ENCODE peak calls at places on chromosome 7, in six cellular contexts. F, H, G, P, J and T are unnamed samples.

GRCh38 chr7:44110724-44111635 is 6.8 kb downstream of the AEBP1 start:
- DNase-seq in P (no peak), G (no peak), H (no peak), F (no peak), J (no peak), T (no peak)

GRCh38 chr7:94400643-94401042 is 5.9 kb downstream of the COL1A2 start:
- DNase-seq in J (no peak), F (no peak), H (no peak), P (peak), G (no peak), T (no peak)

GRCh38 chr7:149773446-149774236 is at the start of gene ZNF467:
- DNase-seq in H (peak), F (no peak), J (no peak), P (peak), G (peak), T (peak)

GRCh38 chr7:36343548-36343947 is 46.1 kb upstream of the ANLN start:
- DNase-seq in G (no peak), F (no peak), H (no peak), P (no peak), J (no peak), T (no peak)

GRCh38 chr7:102306916-102307677 is 20.4 kb downstream of the SH2B2 start:
- DNase-seq in H (no peak), G (no peak), P (no peak), F (peak), J (peak), T (peak)

GRCh38 chr7:51121945-51122425 is 194.6 kb downstream of the COBL start:
- DNase-seq in H (no peak), P (peak), J (no peak), F (no peak), G (peak), T (no peak)

GRCh38 chr7:143960813-143961610 is 6.4 kb downstream of the OR2F1 start:
- DNase-seq in F (no peak), H (no peak), P (no peak), G (no peak), J (no peak), T (no peak)

GRCh38 chr7:78794101-78794500 is 659.4 kb downstream of the MAGI2 start:
- DNase-seq in J (peak), G (no peak), F (peak), P (no peak), H (no peak), T (no peak)

GRCh38 chr7:80847027-80847426 is 71.8 kb downstream of the SEMA3C start:
- DNase-seq in H (no peak), J (no peak), P (no peak), G (no peak), F (peak), T (no peak)

GRCh38 chr7:41698114-41698513 is 4.8 kb downstream of the INHBA start:
- DNase-seq in P (peak), J (no peak), G (no peak), H (no peak), F (peak), T (no peak)

GRCh38 chr7:87564290-87564963 is 36.3 kb downstream of the ABCB1 start:
- DNase-seq in P (peak), F (no peak), J (peak), H (peak), G (peak), T (peak)

GRCh38 chr7:28771901-28772622 is 186.1 kb downstream of the TRIL start:
- DNase-seq in J (no peak), F (no peak), H (no peak), G (no peak), P (no peak), T (no peak)

GRCh38 chr7:23863209-23863798 is 153.3 kb downstream of the STK31 start:
- DNase-seq in J (no peak), F (peak), G (no peak), H (no peak), P (peak), T (no peak)

GRCh38 chr7:77913977-77914607 is 115.5 kb downstream of the PHTF2 start:
- DNase-seq in F (peak), G (no peak), J (no peak), P (no peak), H (no peak), T (no peak)

GRCh38 chr7:66183700-66184099 is 21.4 kb upstream of the TPST1 start:
- DNase-seq in H (no peak), J (no peak), G (no peak), F (peak), P (no peak), T (no peak)

GRCh38 chr7:141685285-141686035 is 16.5 kb downstream of the DENND11 start:
- DNase-seq in G (no peak), F (no peak), J (no peak), H (no peak), P (no peak), T (no peak)

GRCh38 chr7:114128880-114129279 is 210.1 kb upstream of the PPP1R3A start:
- DNase-seq in J (no peak), G (no peak), P (no peak), F (no peak), H (no peak), T (no peak)

GRCh38 chr7:155959894-155960293 is 147.6 kb upstream of the SHH start:
- DNase-seq in G (no peak), H (no peak), P (no peak), F (no peak), J (no peak), T (peak)

GRCh38 chr7:78499966-78500365 is 701.4 kb downstream of the PHTF2 start:
- DNase-seq in H (no peak), G (no peak), F (peak), P (no peak), J (no peak), T (no peak)

GRCh38 chr7:17090751-17091150 is 207.7 kb upstream of the AHR start:
- DNase-seq in P (no peak), G (no peak), H (no peak), F (peak), J (no peak), T (no peak)

GRCh38 chr7:105047932-105048331 is 33.9 kb downstream of the KMT2E start:
- DNase-seq in P (no peak), H (no peak), F (no peak), J (no peak), G (no peak), T (no peak)
- H3K27ac ChIP-seq in P (no peak), H (no peak), F (no peak), J (no peak), G (no peak), T (no peak)

GRCh38 chr7:12107841-12108249 is 103.2 kb upstream of the TMEM106B start:
- DNase-seq in P (no peak), F (no peak), J (no peak), H (no peak), G (no peak), T (no peak)

GRCh38 chr7:12110425-12110824 is 100.7 kb upstream of the TMEM106B start:
- DNase-seq in G (no peak), H (no peak), F (no peak), J (no peak), P (no peak), T (no peak)

DNA sequence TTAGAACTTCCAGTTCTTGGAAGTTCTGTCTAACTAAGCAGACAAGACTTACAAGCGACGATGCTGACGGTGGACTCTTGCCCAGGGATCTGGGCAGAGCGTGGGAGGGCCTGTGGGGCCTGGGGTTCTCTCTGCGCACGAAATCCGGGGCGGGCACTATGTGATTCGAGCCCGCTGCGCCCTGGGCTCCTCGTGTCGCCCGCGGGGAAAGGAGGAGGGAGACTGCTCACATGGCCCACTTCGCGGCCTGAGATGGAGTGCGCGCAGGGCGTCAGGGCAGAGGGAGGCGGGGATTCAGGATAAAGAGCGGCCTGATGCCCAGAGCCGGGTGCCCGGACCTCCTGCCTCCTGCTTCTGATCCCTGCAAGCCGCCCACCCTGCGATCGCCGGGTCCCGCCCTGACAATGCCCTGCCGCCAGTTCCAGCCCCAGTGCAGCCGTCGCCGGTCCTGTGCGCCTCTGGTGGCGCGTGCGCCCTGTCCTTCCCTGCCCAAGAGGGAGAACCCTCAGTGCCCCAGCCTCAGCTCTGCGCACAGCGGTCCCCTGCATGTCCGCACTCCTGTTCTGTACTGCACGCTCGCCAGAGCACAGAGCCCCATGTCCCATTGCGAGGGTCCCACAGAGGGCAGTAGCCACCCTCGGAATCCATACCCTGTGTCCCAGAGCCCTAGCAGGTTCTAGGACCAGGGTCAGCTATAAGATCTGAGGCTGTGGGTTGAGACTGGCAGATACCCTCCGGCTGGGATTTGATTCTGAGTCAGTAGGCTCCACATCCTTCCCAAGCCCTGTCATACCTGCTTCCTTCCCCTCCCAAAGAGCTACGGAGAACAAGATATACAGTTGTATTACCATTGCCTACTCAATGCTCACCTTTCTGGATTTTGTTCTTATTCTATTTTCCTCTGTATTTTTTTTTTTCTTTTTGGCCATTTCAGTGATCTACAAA is 99.4 kb upstream of the TMEM106B start:
- DNase-seq in J (peak), F (no peak), P (peak), G (no peak), H (peak), T (no peak)
- TF ChIP-seq POLR2A in J (peak), F (no peak), P (no peak), G (peak), H (no peak), T (no peak)

DNA sequence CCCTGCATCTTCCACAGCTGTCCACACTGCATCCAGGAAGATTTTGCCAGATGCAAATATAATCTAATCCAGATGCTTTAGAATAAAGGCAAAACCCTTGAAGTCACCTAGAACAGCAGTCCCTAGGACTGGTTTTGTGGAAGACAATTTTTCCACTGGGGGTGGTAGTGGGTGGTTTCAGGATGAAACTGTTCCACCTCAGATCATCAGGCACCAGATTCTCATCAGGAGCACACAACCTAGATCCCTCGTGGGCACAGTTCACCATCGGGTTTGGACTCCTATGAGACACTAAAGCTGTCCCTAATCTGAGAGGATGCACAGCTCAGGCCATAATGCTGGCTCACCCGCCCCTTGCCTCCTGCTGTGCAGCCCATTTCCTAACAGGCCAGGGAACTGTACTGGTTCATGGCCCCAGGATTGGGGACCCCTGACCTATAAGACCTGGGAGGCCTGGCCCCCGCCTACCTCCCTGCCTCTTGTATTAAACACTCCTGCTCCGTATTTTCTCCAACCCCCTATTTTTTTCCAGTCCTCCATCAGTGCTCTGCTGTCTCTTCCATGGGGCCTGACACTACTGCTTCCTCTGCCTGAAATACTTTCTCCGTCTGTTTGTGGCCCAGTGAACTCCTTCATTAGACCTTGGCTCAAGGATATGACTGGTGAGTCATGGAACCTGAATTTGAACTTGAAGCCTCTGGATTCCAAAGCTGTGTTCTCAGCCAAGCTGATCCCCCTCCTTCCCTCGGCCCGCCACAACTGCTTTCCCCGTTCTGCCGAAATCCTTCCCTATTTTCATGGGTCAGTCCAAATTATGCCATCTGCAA is 79.9 kb upstream of the RHEB start:
- DNase-seq in P (peak), G (no peak), J (no peak), H (no peak), F (peak), T (no peak)
- TF ChIP-seq CTCF in P (no peak), G (no peak), J (no peak), H (no peak), F (no peak), T (no peak)

GRCh38 chr7:157575181-157575580 is 238.4 kb downstream of the DNAJB6 start:
- DNase-seq in F (no peak), J (no peak), H (no peak), P (no peak), G (no peak), T (no peak)

GRCh38 chr7:157575777-157576176 is 239.0 kb downstream of the DNAJB6 start:
- DNase-seq in G (no peak), H (no peak), J (no peak), P (no peak), F (no peak), T (no peak)

GRCh38 chr7:157577796-157578339 is 241.1 kb downstream of the DNAJB6 start:
- DNase-seq in P (no peak), J (no peak), F (no peak), G (no peak), H (no peak), T (no peak)

GRCh38 chr7:157577061-157577460 is 240.3 kb downstream of the DNAJB6 start:
- DNase-seq in F (no peak), J (no peak), P (no peak), G (no peak), H (no peak), T (no peak)

GRCh38 chr7:157576415-157576814 is 239.6 kb downstream of the DNAJB6 start:
- DNase-seq in F (no peak), J (no peak), H (peak), P (no peak), G (no peak), T (no peak)
- H3K27ac ChIP-seq in F (no peak), J (no peak), H (no peak), P (no peak), G (no peak), T (no peak)

GRCh38 chr7:25852995-25853713 is 298.8 kb upstream of the NFE2L3 start:
- DNase-seq in P (no peak), F (no peak), H (no peak), J (no peak), G (no peak), T (no peak)

GRCh38 chr7:25852249-25852994 is 299.6 kb upstream of the NFE2L3 start:
- DNase-seq in F (no peak), J (no peak), G (no peak), H (no peak), P (no peak), T (no peak)

GRCh38 chr7:25854059-25854458 is 297.9 kb upstream of the NFE2L3 start:
- DNase-seq in J (no peak), G (no peak), F (no peak), P (peak), H (no peak), T (no peak)

GRCh38 chr7:25856056-25856780 is 295.8 kb upstream of the NFE2L3 start:
- DNase-seq in J (no peak), H (peak), F (peak), G (no peak), P (no peak), T (no peak)

GRCh38 chr7:25854608-25855497 is 297.1 kb upstream of the NFE2L3 start:
- DNase-seq in P (peak), H (peak), J (peak), G (peak), F (peak), T (no peak)
- TF ChIP-seq POLR2A in P (peak), H (no peak), J (no peak), G (no peak), F (peak), T (no peak)

DNA sequence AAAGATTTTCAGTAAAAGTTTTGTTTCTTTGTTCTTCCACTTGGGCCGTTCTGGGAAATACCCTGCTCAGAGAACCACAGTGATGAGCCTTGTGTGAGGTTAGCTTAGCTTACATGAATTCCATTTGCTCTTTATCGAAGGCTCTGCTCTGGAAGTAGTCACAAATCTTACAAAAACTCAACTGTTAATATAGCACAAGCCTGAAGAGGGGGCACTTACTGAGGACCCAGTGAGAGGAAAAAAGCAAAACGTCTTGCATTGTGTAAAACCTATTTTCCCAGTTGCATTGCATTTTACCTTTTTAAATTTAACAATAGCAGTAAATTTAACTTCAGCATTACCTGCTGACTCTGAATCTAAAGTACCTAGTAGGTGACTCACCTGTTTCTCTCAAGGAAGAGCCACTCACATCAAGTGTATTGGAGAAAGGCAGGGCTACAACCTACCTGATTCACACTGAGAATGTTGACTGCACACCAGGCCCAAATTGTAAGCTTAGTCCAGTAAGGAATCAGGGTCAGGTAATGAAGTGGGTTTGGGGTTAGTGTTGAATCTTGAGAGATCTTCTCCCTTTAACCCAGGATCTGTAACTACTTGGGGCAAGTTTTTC is 42.3 kb downstream of the PPP1R17 start:
- DNase-seq in J (no peak), P (no peak), G (no peak), H (no peak), F (no peak), T (no peak)
- TF ChIP-seq CTCF in J (peak), P (no peak), G (no peak), H (no peak), F (no peak), T (no peak)

DNA sequence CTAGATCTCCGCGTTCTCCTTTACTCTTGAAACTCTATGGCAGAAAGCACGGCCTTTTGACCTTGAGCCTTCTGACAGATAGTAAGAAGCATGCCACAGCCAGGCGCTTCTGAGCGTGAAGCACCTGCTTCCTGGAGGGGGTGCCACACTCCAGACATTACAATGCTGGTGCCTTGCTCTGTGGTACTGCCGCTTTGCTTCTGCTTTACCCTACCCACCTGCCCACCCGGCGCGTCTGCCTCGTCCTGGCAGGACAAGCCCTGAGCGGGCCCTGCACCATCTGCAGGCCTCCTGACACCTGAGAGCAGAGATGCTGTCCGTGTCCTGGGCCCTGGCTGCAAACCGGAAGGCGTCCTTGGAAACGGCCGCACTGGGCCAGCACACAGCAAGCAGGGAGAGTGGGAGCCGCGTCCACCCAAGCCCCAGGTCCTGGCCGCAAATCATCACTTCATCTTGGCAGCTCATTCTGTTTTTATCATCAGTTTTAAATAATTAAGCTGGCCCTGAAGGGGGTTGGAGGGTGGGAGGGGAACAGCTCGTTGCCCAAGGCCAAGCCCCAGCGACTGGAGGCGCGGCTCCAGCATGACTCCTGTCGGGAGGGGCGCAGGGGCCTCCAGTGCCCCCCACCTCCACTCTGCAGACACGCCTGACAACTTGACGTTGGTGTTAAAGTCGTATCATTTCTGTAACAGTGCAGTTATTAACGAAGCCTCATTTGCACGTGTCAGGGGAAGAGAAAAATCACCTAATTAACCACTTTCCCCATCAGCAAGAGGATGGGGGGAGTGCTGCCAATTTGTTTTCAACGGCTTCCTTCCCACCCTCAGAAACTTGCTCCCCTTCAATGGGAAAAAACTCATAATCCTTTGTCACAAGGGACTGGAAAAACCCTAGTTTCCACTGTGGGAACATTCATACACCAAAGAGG is 132.2 kb downstream of the MAD1L1 start:
- DNase-seq in F (no peak), H (peak), J (no peak), G (no peak), P (no peak), T (no peak)
- H3K27ac ChIP-seq in F (no peak), H (no peak), J (no peak), G (no peak), P (no peak), T (no peak)